ENCODE peak calls at places on chromosomes 16 and 17, in eight cellular contexts. A is GM23248, R is GM23338, O is PC-3, Z is SK-N-SH, U is HCT116, G is OCI-LY7, C is Karpas-422. K is an unnamed sample. For H3K4me1 and H3K9me2, the result is how much of the 10 kb centered on the place peaks cover.

GRCh38 chr16:49956915-49957314 is 68.1 kb upstream of the CNEP1R1 start:
- DNase-seq in R (no peak), G (no peak), Z (no peak), U (no peak), A (no peak), C (peak), O (no peak), K (no peak)

GRCh38 chr17:72381597-72382397 is 261.0 kb downstream of the SOX9 start:
- DNase-seq in U (peak), A (no peak), G (no peak), Z (peak), O (peak), R (peak), C (no peak), K (no peak)

GRCh38 chr16:48608452-48608851 is 1.5 kb downstream of the N4BP1 start:
- DNase-seq in C (peak), R (no peak), A (peak), G (peak), U (no peak), O (peak), Z (no peak), K (peak)

GRCh38 chr16:4239020-4239419 is 2.9 kb downstream of the SRL start:
- DNase-seq in Z (peak), O (no peak), G (no peak), C (no peak), A (no peak), R (no peak), U (no peak), K (no peak)

GRCh38 chr16:10575506-10576130 is 4.8 kb downstream of the EMP2 start:
- DNase-seq in R (no peak), U (no peak), A (peak), O (no peak), Z (no peak), G (no peak), C (no peak), K (no peak)

GRCh38 chr16:25493136-25493811 is 198.5 kb upstream of the HS3ST4 start:
- DNase-seq in R (no peak), G (no peak), O (no peak), C (no peak), U (no peak), Z (no peak), A (no peak), K (no peak)

GRCh38 chr16:87819983-87820382 is 49.3 kb downstream of the SLC7A5 start:
- DNase-seq in U (no peak), A (no peak), C (no peak), O (no peak), G (no peak), R (no peak), Z (no peak), K (no peak)

GRCh38 chr17:65537845-65538678 is 23.4 kb downstream of the AXIN2 start:
- DNase-seq in G (no peak), Z (no peak), A (no peak), O (no peak), R (no peak), C (no peak), U (no peak), K (no peak)

GRCh38 chr17:41315814-41316430 is 412 bp upstream of the KRTAP17-1 start:
- DNase-seq in A (no peak), O (no peak), R (no peak), G (no peak), U (no peak), Z (no peak), C (no peak), K (no peak)

GRCh38 chr17:8089728-8090127 is 2.2 kb upstream of the ALOX12B start:
- DNase-seq in Z (no peak), O (no peak), R (no peak), U (no peak), A (no peak), G (no peak), C (no peak), K (no peak)

GRCh38 chr17:58153046-58153445 is 4.9 kb downstream of the OR4D1 start:
- DNase-seq in C (no peak), O (no peak), Z (no peak), G (no peak), A (no peak), U (no peak), R (no peak), K (no peak)

GRCh38 chr17:3035256-3035967 is 28.0 kb downstream of the OR1D5 start:
- DNase-seq in O (no peak), R (no peak), C (no peak), G (no peak), U (no peak), A (no peak), Z (no peak), K (no peak)

GRCh38 chr17:78272181-78272913 is 40.9 kb downstream of the TMEM235 start:
- DNase-seq in Z (peak), A (no peak), C (no peak), U (no peak), R (peak), G (peak), O (peak), K (peak)

GRCh38 chr16:86508028-86508946 is 2.0 kb upstream of the FOXF1 start:
- DNase-seq in C (no peak), Z (no peak), R (peak), G (no peak), O (no peak), A (peak), U (no peak), K (no peak)

GRCh38 chr17:57684711-57685498 is 60.2 kb downstream of the CCDC182 start:
- DNase-seq in C (no peak), A (no peak), O (no peak), Z (no peak), R (no peak), U (no peak), G (peak), K (no peak)

GRCh38 chr16:56202036-56202435 is 10.7 kb downstream of the GNAO1 start:
- DNase-seq in C (no peak), G (no peak), U (no peak), R (no peak), O (peak), A (no peak), Z (no peak), K (peak)

GRCh38 chr17:42760652-42761581 is at the start of gene RAMP2:
- DNase-seq in R (peak), G (no peak), Z (peak), U (no peak), A (peak), O (no peak), C (no peak), K (no peak)

GRCh38 chr17:63932008-63932561 is at the start of gene CD79B:
- DNase-seq in A (no peak), U (no peak), C (peak), O (no peak), G (peak), R (no peak), Z (peak), K (no peak)

GRCh38 chr16:19881783-19882182 is 2.9 kb downstream of the GPRC5B start:
- DNase-seq in Z (no peak), A (no peak), C (no peak), U (no peak), R (no peak), G (no peak), O (no peak), K (no peak)

GRCh38 chr17:50469005-50469605 is 425 bp upstream of the CHAD start:
- DNase-seq in Z (peak), O (no peak), A (peak), R (peak), C (no peak), G (no peak), U (no peak), K (no peak)

GRCh38 chr16:22192261-22193133 is 13.6 kb upstream of the EEF2K start:
- DNase-seq in G (peak), Z (no peak), O (peak), A (peak), C (no peak), R (peak), U (no peak), K (peak)

GRCh38 chr17:55175788-55176425 is 88.9 kb upstream of the HLF start:
- DNase-seq in G (peak), A (no peak), Z (no peak), O (no peak), C (no peak), U (no peak), R (no peak), K (no peak)

GRCh38 chr16:46629331-46629843 is 8.2 kb upstream of the SHCBP1 start:
- DNase-seq in R (peak), U (peak), Z (peak), G (no peak), A (peak), C (peak), O (peak), K (peak)

DNA sequence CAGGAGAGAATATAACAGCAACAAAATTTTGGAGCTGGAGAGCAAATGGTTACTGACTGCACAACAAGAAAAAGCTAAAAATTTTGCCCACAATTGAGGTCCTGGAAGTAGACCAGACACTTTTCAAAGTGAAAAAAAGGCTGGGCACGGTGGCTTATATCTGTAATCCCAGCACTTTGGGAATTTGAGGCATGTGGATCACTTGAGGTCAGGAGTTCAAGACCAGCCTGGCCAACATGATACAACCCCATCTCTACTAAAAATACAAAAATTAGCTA is 22.9 kb downstream of the TUBD1 start:
- DNase-seq in A (no peak), Z (no peak), O (no peak), U (no peak), R (no peak), C (no peak), G (no peak), K (no peak)
- H3K4me1 ChIP-seq in A (under half), Z (under half), O (under half), U (under half), R (under half), C (under half), G (under half), K (under half)

DNA sequence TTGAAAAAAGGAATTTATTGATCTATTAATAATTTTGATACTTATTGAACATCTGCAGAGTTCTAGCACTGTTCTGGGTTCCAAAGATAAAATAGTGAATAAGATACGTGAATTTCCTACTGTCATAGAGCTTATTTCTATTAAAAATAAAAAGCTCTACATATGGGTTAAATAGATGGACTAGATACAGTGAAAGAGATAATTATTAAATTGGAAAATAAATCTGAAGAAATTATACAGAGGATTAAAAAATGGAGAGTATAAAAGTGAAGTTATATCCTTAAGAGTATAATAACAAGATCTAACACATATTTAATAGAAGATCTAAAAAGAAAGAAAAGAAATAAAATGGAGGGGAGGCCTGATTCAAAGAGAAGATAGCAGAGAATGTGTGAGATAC is 10.1 kb upstream of the ABCA5 start:
- DNase-seq in U (no peak), A (no peak), C (no peak), O (no peak), G (no peak), Z (no peak), R (no peak), K (no peak)
- H3K9me2 ChIP-seq in U (under half), A (under half), C (under half), O (under half), G (under half), Z (under half), R (under half), K (under half)

DNA sequence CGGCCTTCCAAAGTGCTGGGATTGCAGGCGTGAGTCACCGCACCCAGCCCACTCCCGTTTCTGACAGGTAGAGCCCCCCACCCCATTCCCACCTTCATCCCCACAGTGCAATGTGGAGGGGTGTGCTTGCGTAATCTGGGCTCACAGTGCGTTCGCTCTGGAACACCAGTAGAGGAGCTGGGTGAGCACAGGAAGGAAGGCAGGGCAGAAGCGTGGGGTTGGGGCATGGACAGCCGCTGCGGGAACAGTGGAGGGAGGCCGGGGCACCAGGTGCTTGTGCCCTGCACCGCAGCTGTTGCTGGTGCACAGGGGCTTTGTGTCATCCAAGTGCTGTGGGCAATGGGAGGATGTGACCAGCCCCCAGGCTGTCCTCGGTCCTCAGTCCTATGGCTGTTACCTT is 24.7 kb downstream of the KDM8 start:
- DNase-seq in A (no peak), C (no peak), G (no peak), Z (no peak), R (no peak), O (no peak), U (no peak), K (no peak)
- H3K4me1 ChIP-seq in A (under half), C (under half), G (under half), Z (under half), R (under half), O (under half), U (under half), K (under half)

DNA sequence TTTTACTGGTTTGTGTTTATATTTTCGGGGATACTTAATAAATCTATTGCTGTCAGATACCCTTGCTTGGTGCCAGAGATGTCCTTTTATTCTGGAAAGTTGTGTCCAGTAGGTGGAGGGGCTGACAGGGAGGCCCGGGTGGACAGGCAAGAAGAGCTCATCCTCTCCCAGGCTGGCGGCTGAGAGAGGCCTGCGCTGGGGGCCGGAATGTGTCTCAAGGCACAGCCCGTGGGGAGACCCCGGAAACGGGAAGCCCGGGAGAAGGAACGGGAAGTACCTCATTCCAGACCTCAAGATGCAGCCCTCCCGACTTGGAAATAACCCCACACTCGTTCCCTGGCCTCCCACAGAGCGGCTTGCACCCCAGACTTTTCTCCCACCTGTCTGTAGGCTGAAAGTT is 12.5 kb upstream of the DEF8 start:
- DNase-seq in G (no peak), O (no peak), C (no peak), U (no peak), R (no peak), Z (no peak), A (no peak), K (no peak)
- H3K9me2 ChIP-seq in G (under half), O (under half), C (under half), U (under half), R (under half), Z (under half), A (under half), K (under half)

GRCh38 chr17:80424261-80424660 is 9.3 kb downstream of the ENDOV start:
- DNase-seq in O (no peak), A (no peak), G (no peak), R (no peak), U (no peak), Z (peak), C (no peak), K (no peak)
- H3K4me1 ChIP-seq in O (under half), A (under half), G (under half), R (under half), U (under half), Z (under half), C (under half), K (under half)

K was measured in PC-9.